ENCODE peak calls at places on chromosomes 12 and 14, in eight cellular contexts. T is NCI-H774; P is transverse colon; W is cerebellar cortex; G is heart right ventricle; J is GM23338; M is stimulated activated CD8-positive, alpha-beta memory T cell treated with anti-CD3 and anti-CD28 coated beads, Interleukin-15, amount 100 ng/mL, for 24 hours; Q is activated CD8-positive, alpha-beta memory T cell treated with anti-CD3 and anti-CD28 coated beads for 1 hour. H is an unnamed sample.
A peak's percentile ranks its signal among the peaks of the same experiment; 100 is the strongest.

GRCh38 chr12:96070670-96071279 is 35.4 kb upstream of the LTA4H start:
- DNase-seq in T (no peak), P (peak; percentile 13), W (peak; percentile 97), G (no peak), J (peak; percentile 69), M (no peak), Q (no peak), H (no peak)

GRCh38 chr12:116959845-116960514 is 49.2 kb downstream of the FBXW8 start:
- DNase-seq in T (no peak), P (no peak), W (no peak), G (no peak), J (no peak), M (no peak), Q (no peak), H (no peak)

GRCh38 chr12:67689339-67689738 is 40.8 kb downstream of the DYRK2 start:
- DNase-seq in T (no peak), P (no peak), W (no peak), G (no peak), J (no peak), M (no peak), Q (no peak), H (no peak)

GRCh38 chr14:23067847-23068791 is 10.8 kb upstream of the CDH24 start:
- DNase-seq in T (no peak), P (no peak), W (no peak), G (no peak), J (no peak), M (no peak), Q (no peak), H (no peak)

GRCh38 chr14:33773205-33774030 is 177.5 kb downstream of the EGLN3 start:
- DNase-seq in T (no peak), P (no peak), W (no peak), G (no peak), J (no peak), M (no peak), Q (no peak), H (no peak)

GRCh38 chr12:1256285-1256684 is 265.3 kb downstream of the ERC1 start:
- DNase-seq in T (no peak), P (no peak), W (no peak), G (no peak), J (no peak), M (no peak), Q (no peak), H (no peak)

GRCh38 chr12:56634242-56634836 is 4.2 kb upstream of the BAZ2A start:
- DNase-seq in T (peak; percentile 67), P (peak; percentile 77), W (peak; percentile 72), G (peak; percentile 42), J (peak; percentile 95), M (no peak), Q (no peak), H (peak; percentile 65)

GRCh38 chr14:92487513-92488133 is 26.0 kb upstream of the RIN3 start:
- DNase-seq in T (no peak), P (no peak), W (no peak), G (peak; percentile 21), J (peak; percentile 22), M (no peak), Q (no peak), H (no peak)

GRCh38 chr12:7638764-7639570 is 26.7 kb downstream of the APOBEC1 start:
- DNase-seq in T (peak; percentile 84), P (peak; percentile 75), W (peak; percentile 88), G (peak; percentile 79), J (peak; percentile 97), M (no peak), Q (peak; percentile 49), H (peak; percentile 74)

GRCh38 chr12:106919910-106920544 is 35.7 kb upstream of the TMEM263 start:
- DNase-seq in T (peak; percentile 49), P (no peak), W (peak; percentile 71), G (peak; percentile 14), J (peak; percentile 73), M (no peak), Q (no peak), H (no peak)

GRCh38 chr14:75222208-75222701 is 45.8 kb upstream of the TMED10 start:
- DNase-seq in T (no peak), P (no peak), W (peak; percentile 42), G (no peak), J (peak; percentile 38), M (no peak), Q (no peak), H (peak; percentile 57)

GRCh38 chr14:73879027-73879426 is 7.6 kb upstream of the ZNF410 start:
- DNase-seq in T (no peak), P (no peak), W (no peak), G (no peak), J (no peak), M (no peak), Q (no peak), H (no peak)

GRCh38 chr12:3119745-3120660 is 42.8 kb downstream of the TSPAN9 start:
- DNase-seq in T (no peak), P (no peak), W (no peak), G (peak; percentile 80), J (no peak), M (no peak), Q (no peak), H (peak; percentile 73)

GRCh38 chr12:108302471-108303311 is 36.4 kb downstream of the CMKLR1 start:
- DNase-seq in T (no peak), P (peak; percentile 43), W (no peak), G (peak; percentile 88), J (peak; percentile 83), M (no peak), Q (no peak), H (peak; percentile 88)

GRCh38 chr12:6226701-6227096 is 26.5 kb downstream of the CD9 start:
- DNase-seq in T (no peak), P (peak; percentile 66), W (no peak), G (peak; percentile 75), J (no peak), M (no peak), Q (no peak), H (peak; percentile 59)

GRCh38 chr12:109291531-109292341 is 17.3 kb downstream of the FOXN4 start:
- DNase-seq in T (peak; percentile 99), P (peak; percentile 46), W (peak; percentile 99), G (peak; percentile 68), J (peak; percentile 92), M (no peak), Q (no peak), H (peak; percentile 70)

GRCh38 chr12:120199595-120200306 is 1.2 kb downstream of the RPLP0 start:
- DNase-seq in T (no peak), P (no peak), W (no peak), G (no peak), J (no peak), M (no peak), Q (no peak), H (no peak)

GRCh38 chr12:38507839-38508238 is 191.3 kb downstream of the ALG10B start:
- DNase-seq in T (no peak), P (no peak), W (no peak), G (no peak), J (no peak), M (no peak), Q (no peak), H (no peak)